ENCODE peak calls at places on chromosomes 6 and 20, in eight cellular contexts. Y, W, U, M, Z, O, T and X are unnamed samples.
A peak's percentile ranks its signal among the peaks of the same experiment; 100 is the strongest.

GRCh38 chr20:36120241-36120640 is 34.3 kb upstream of the EPB41L1 start:
- DNase-seq in T (no peak), Z (no peak), O (no peak), W (no peak), Y (no peak), M (no peak), U (no peak), X (no peak)

GRCh38 chr20:9478801-9479200 is 35.6 kb upstream of the LAMP5 start:
- DNase-seq in T (no peak), U (no peak), Y (no peak), O (no peak), W (no peak), Z (no peak), M (no peak), X (no peak)

GRCh38 chr20:44887466-44887865 is 2.0 kb downstream of the YWHAB start:
- DNase-seq in O (no peak), T (no peak), Z (no peak), Y (no peak), U (no peak), W (no peak), M (no peak), X (no peak)

GRCh38 chr6:156686940-156687874 is 90.0 kb upstream of the ARID1B start:
- DNase-seq in T (peak; percentile 94), O (peak; percentile 90), W (peak; percentile 94), Y (peak; percentile 30), M (peak; percentile 73), U (peak; percentile 89), Z (peak; percentile 68), X (peak; percentile 89)

GRCh38 chr6:47097092-47097945 is 55.2 kb upstream of the ADGRF1 start:
- DNase-seq in O (peak; percentile 36), U (peak; percentile 78), M (peak; percentile 3), Y (peak; percentile 23), W (peak; percentile 67), T (peak; percentile 60), Z (peak; percentile 67), X (peak; percentile 76)

GRCh38 chr6:30836431-30836866 is 47.9 kb upstream of the DDR1 start:
- DNase-seq in U (peak; percentile 87), O (no peak), Y (no peak), T (no peak), Z (no peak), M (no peak), W (no peak), X (no peak)

GRCh38 chr6:51579013-51579412 is 508.4 kb downstream of the PKHD1 start:
- DNase-seq in O (no peak), M (no peak), T (no peak), U (no peak), W (no peak), Y (no peak), Z (no peak), X (no peak)

GRCh38 chr20:58393299-58393698 is 4.3 kb downstream of the VAPB start:
- DNase-seq in M (no peak), W (no peak), U (peak; percentile 67), Y (no peak), Z (no peak), O (no peak), T (no peak), X (no peak)

GRCh38 chr6:87664943-87665342 is 37.1 kb downstream of the AKIRIN2 start:
- DNase-seq in T (no peak), M (no peak), O (no peak), W (no peak), Y (no peak), Z (no peak), U (peak; percentile 25), X (no peak)

GRCh38 chr20:10987651-10988383 is 314.0 kb upstream of the JAG1 start:
- DNase-seq in W (no peak), M (no peak), Z (no peak), U (peak; percentile 19), T (no peak), Y (no peak), O (no peak), X (no peak)

GRCh38 chr6:4861564-4861963 is 85.4 kb downstream of the CDYL start:
- DNase-seq in T (no peak), Y (no peak), Z (no peak), O (no peak), M (no peak), W (no peak), U (no peak), X (no peak)

GRCh38 chr6:107458687-107459282 is 579 bp downstream of the PDSS2 start:
- DNase-seq in W (peak; percentile 58), O (peak; percentile 29), U (peak; percentile 31), Y (no peak), Z (no peak), M (no peak), T (peak; percentile 51), X (no peak)

GRCh38 chr6:134240664-134241431 is 77.1 kb downstream of the SGK1 start:
- DNase-seq in O (peak; percentile 7), T (no peak), Z (peak; percentile 85), Y (no peak), W (no peak), U (no peak), M (peak; percentile 75), X (no peak)

GRCh38 chr20:15362849-15363248 is 1025.4 kb upstream of the FLRT3 start:
- DNase-seq in Y (no peak), U (no peak), Z (no peak), O (no peak), M (no peak), T (no peak), W (no peak), X (no peak)

GRCh38 chr6:35955970-35956369 is 35.1 kb upstream of the SRPK1 start:
- DNase-seq in W (no peak), Y (no peak), M (no peak), Z (peak; percentile 10), U (no peak), O (no peak), T (no peak), X (no peak)

GRCh38 chr6:67680297-67680932 is 954.7 kb upstream of the ADGRB3 start:
- DNase-seq in O (no peak), U (peak; percentile 8), T (no peak), W (no peak), M (no peak), Z (no peak), Y (no peak), X (no peak)

GRCh38 chr20:61130156-61130555 is 121.9 kb upstream of the CDH4 start:
- DNase-seq in T (no peak), U (no peak), W (no peak), Y (no peak), O (no peak), M (no peak), Z (no peak), X (no peak)

GRCh38 chr20:22716824-22717351 is 132.5 kb upstream of the FOXA2 start:
- DNase-seq in T (no peak), Y (no peak), W (no peak), U (no peak), O (no peak), Z (no peak), M (no peak), X (no peak)

GRCh38 chr6:49849121-49849907 is 17.0 kb downstream of the CRISP1 start:
- DNase-seq in Z (no peak), W (no peak), T (no peak), O (no peak), U (peak; percentile 46), Y (no peak), M (no peak), X (peak; percentile 83)